ENCODE peak calls at places on chromosome 3, in five cellular contexts. One of them, this sample, is unnamed.

GRCh38 chr3:52388933-52389332 is 56.0 kb downstream of the SEMA3G start:
- DNase-seq in fibroblast of lung: no peak
- DNase-seq in tibial artery: no peak
- DNase-seq in A549: no peak
- DNase-seq in A673: no peak
- DNase-seq in this sample: no peak

GRCh38 chr3:121155023-121155422 is 247.0 kb downstream of the STXBP5L start:
- DNase-seq in tibial artery: no peak
- DNase-seq in A673: peak
- DNase-seq in A549: no peak
- DNase-seq in fibroblast of lung: no peak
- DNase-seq in this sample: no peak

GRCh38 chr3:72766866-72767265 is 81.4 kb downstream of the SHQ1 start:
- DNase-seq in tibial artery: no peak
- DNase-seq in fibroblast of lung: no peak
- DNase-seq in A673: no peak
- DNase-seq in A549: no peak
- DNase-seq in this sample: no peak

GRCh38 chr3:87765256-87765655 is 293.5 kb downstream of the CGGBP1 start:
- DNase-seq in tibial artery: no peak
- DNase-seq in A673: no peak
- DNase-seq in fibroblast of lung: no peak
- DNase-seq in A549: no peak
- DNase-seq in this sample: no peak

GRCh38 chr3:183038764-183039163 is 58.4 kb upstream of the DCUN1D1 start:
- DNase-seq in A673: no peak
- DNase-seq in fibroblast of lung: no peak
- DNase-seq in tibial artery: no peak
- DNase-seq in A549: no peak
- DNase-seq in this sample: no peak

GRCh38 chr3:28587723-28588122 is 239.1 kb upstream of the AZI2 start:
- DNase-seq in tibial artery: no peak
- DNase-seq in A549: no peak
- DNase-seq in A673: no peak
- DNase-seq in fibroblast of lung: no peak
- DNase-seq in this sample: no peak

GRCh38 chr3:131222599-131222998 is 159.0 kb upstream of the NUDT16 start:
- DNase-seq in tibial artery: no peak
- DNase-seq in A673: no peak
- DNase-seq in fibroblast of lung: no peak
- DNase-seq in A549: no peak
- DNase-seq in this sample: no peak

GRCh38 chr3:166283856-166284255 is 446.6 kb upstream of the BCHE start:
- DNase-seq in A549: no peak
- DNase-seq in tibial artery: no peak
- DNase-seq in fibroblast of lung: peak
- DNase-seq in A673: no peak
- DNase-seq in this sample: peak

GRCh38 chr3:194225988-194226663 is 90.2 kb downstream of the HES1 start:
- DNase-seq in A673: no peak
- DNase-seq in tibial artery: no peak
- DNase-seq in fibroblast of lung: no peak
- DNase-seq in A549: no peak
- DNase-seq in this sample: no peak

GRCh38 chr3:148439254-148439822 is 258.4 kb upstream of the AGTR1 start:
- DNase-seq in A549: no peak
- DNase-seq in A673: no peak
- DNase-seq in tibial artery: no peak
- DNase-seq in fibroblast of lung: no peak
- DNase-seq in this sample: no peak

GRCh38 chr3:61645148-61645547 is 83.8 kb downstream of the PTPRG start:
- DNase-seq in tibial artery: no peak
- DNase-seq in A549: peak
- DNase-seq in A673: no peak
- DNase-seq in fibroblast of lung: no peak
- DNase-seq in this sample: no peak

GRCh38 chr3:41267975-41268640 is 68.8 kb downstream of the CTNNB1 start:
- DNase-seq in A673: no peak
- DNase-seq in fibroblast of lung: peak
- DNase-seq in A549: peak
- DNase-seq in tibial artery: no peak
- DNase-seq in this sample: peak

GRCh38 chr3:112637700-112638099 is 3.2 kb downstream of the CCDC80 start:
- DNase-seq in tibial artery: no peak
- DNase-seq in A673: no peak
- DNase-seq in fibroblast of lung: no peak
- DNase-seq in A549: no peak
- DNase-seq in this sample: no peak

DNA sequence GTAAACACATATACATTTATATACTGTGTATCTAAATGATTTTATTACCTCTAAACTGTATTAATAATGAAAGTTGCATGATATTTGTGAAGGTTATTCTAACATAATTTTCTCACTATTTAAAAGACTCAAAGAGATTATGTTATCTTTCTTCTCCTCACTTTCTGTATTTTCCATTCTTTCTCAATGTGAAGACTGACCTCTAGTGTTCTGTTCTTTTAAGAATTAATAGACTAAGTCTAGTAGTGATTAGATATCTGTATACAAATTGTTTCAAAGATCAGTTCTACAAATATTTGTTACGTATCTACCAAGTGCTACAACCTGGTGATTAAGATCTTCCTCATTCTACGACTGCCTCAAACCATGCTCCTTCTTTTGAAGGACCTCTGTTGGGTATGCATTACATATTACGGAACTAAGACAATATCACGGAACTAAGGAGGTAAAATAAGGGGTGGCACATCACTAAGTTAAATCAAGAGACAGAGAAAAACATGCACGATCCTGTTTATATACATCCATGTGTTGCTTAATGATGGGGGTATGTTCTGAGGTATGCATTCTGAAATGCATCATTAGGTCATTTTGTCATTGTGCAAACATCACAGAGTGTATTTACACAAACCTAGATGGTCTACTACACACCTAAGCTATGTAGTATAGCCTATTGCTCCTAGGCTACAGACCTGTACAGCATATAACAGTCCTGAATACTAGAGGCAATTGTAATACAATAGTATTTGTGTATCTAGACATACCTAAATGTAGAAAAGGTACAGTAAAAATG is 161.5 kb upstream of the KBTBD8 start:
- DNase-seq in fibroblast of lung: peak
- DNase-seq in A673: peak
- DNase-seq in tibial artery: no peak
- DNase-seq in A549: no peak
- DNase-seq in this sample: no peak
- TF ChIP-seq CTCF in fibroblast of lung: peak
- TF ChIP-seq CTCF in A673: peak
- TF ChIP-seq CTCF in tibial artery: peak
- TF ChIP-seq CTCF in A549: peak
- TF ChIP-seq CTCF in this sample: no peak

GRCh38 chr3:4711680-4711992 is 218.5 kb downstream of the ITPR1 start:
- DNase-seq in tibial artery: no peak
- DNase-seq in A549: no peak
- DNase-seq in A673: no peak
- DNase-seq in fibroblast of lung: no peak
- DNase-seq in this sample: no peak
- H3K4me3 ChIP-seq in tibial artery: no peak
- H3K4me3 ChIP-seq in A549: no peak
- H3K4me3 ChIP-seq in A673: no peak
- H3K4me3 ChIP-seq in fibroblast of lung: no peak
- H3K4me3 ChIP-seq in this sample: no peak

DNA sequence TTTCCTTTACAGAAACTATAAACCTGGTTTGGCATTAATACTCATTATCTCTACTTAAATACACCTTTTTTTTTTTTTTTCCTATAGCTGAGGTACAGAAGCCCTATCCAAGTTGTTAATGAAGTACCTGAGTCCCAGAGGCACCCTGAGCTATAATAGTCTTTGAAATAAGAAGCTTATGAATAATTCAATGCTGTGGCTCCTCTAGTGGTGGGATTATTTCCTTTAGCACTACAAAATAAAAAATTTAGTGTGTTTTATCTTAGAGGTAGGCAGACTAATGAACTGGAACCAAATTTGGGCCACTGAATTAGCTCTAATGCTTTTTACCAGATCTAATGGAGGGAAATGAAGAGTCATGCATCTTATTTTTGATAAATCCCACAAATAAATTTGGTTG is 611.9 kb downstream of the EDEM1 start:
- DNase-seq in tibial artery: no peak
- DNase-seq in fibroblast of lung: no peak
- DNase-seq in A549: no peak
- DNase-seq in A673: peak
- DNase-seq in this sample: no peak
- TF ChIP-seq CTCF in tibial artery: no peak
- TF ChIP-seq CTCF in fibroblast of lung: no peak
- TF ChIP-seq CTCF in A549: no peak
- TF ChIP-seq CTCF in A673: peak
- TF ChIP-seq CTCF in this sample: no peak

DNA sequence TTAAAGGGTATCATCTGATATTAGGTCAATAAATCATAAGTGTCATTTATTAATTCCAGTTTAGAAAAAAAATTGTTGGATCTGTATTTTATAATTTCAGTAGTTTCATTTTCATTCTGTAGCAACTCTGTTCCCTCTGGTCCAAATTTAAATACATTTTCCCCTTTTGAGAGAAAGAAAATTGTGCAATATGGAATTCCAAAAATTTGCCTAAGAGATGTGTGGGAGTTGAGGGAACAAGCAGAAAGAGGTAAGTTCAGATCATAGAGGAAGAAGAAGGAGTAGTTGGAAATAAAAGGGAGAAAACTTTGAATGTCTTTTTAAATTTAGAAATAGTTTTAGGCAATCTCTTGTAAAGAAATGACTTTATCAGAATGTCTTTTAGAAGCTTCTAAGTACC is 48.9 kb upstream of the MME start:
- DNase-seq in A549: no peak
- DNase-seq in A673: peak
- DNase-seq in tibial artery: no peak
- DNase-seq in fibroblast of lung: peak
- DNase-seq in this sample: peak
- H3K4me3 ChIP-seq in A549: no peak
- H3K4me3 ChIP-seq in A673: no peak
- H3K4me3 ChIP-seq in tibial artery: no peak
- H3K4me3 ChIP-seq in fibroblast of lung: no peak
- H3K4me3 ChIP-seq in this sample: no peak

DNA sequence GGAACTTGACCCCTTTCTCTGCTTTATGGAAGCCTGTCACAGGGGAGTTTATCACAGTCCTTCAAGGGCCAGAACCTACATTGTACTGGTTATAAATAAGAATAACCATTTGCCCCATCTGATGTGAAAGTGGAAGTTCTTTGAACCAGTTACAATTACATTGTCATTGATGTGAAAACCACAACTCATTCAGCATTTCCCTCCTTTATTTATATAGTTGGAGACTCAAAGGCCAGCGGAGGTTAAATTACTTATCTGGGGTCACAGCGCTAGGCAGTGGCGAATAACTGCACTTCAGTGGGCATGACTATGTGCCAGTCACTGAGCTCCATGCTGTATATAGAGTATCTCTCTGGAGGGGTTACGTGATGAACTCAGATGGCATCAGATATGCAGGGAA is 60.6 kb upstream of the TBC1D5 start:
- DNase-seq in tibial artery: no peak
- DNase-seq in fibroblast of lung: no peak
- DNase-seq in A673: no peak
- DNase-seq in A549: no peak
- DNase-seq in this sample: no peak
- TF ChIP-seq CTCF in tibial artery: no peak
- TF ChIP-seq CTCF in fibroblast of lung: no peak
- TF ChIP-seq CTCF in A673: no peak
- TF ChIP-seq CTCF in A549: no peak
- TF ChIP-seq CTCF in this sample: no peak

GRCh38 chr3:14019459-14019858 is 105.2 kb downstream of the CHCHD4 start:
- DNase-seq in fibroblast of lung: no peak
- DNase-seq in A549: no peak
- DNase-seq in tibial artery: no peak
- DNase-seq in A673: no peak
- DNase-seq in this sample: no peak

DNA sequence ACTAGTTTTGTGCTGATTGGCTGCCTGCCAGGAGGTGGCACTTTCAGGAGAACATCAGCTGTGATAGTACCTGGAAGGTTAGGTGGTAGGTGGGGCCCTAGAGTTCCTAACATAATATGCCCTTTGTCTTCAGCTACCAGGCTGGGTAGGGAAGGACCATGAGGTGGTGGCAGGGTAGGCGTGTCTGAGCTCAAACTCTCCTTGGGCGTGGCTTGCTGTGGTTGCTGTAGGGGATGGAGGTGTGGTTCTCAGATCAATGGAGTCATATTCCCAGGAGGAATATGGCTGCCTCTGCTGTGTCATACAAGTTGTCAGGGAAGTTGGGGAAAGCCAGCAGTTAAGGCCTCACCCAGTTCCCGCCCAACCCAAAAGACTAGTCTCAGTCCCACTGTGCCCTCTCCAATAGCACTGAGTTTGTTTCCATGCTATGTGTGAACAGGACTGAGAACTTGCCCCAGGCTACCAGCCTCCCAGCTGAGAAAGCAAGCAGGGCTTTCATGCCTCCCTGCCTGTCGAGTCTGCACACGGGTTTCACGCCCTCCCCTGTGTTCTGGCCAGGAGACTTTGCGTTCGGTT is 107.7 kb downstream of the CHCHD4 start:
- DNase-seq in fibroblast of lung: no peak
- DNase-seq in A673: peak
- DNase-seq in tibial artery: no peak
- DNase-seq in A549: no peak
- DNase-seq in this sample: no peak
- H3K4me3 ChIP-seq in fibroblast of lung: no peak
- H3K4me3 ChIP-seq in A673: no peak
- H3K4me3 ChIP-seq in tibial artery: no peak
- H3K4me3 ChIP-seq in A549: no peak
- H3K4me3 ChIP-seq in this sample: no peak

GRCh38 chr3:196694202-196694638 is 17.8 kb downstream of the CEP19 start:
- DNase-seq in tibial artery: no peak
- DNase-seq in A673: peak
- DNase-seq in A549: peak
- DNase-seq in fibroblast of lung: peak
- DNase-seq in this sample: no peak
- TF ChIP-seq CTCF in tibial artery: no peak
- TF ChIP-seq CTCF in A673: peak
- TF ChIP-seq CTCF in A549: no peak
- TF ChIP-seq CTCF in fibroblast of lung: peak
- TF ChIP-seq CTCF in this sample: no peak

DNA sequence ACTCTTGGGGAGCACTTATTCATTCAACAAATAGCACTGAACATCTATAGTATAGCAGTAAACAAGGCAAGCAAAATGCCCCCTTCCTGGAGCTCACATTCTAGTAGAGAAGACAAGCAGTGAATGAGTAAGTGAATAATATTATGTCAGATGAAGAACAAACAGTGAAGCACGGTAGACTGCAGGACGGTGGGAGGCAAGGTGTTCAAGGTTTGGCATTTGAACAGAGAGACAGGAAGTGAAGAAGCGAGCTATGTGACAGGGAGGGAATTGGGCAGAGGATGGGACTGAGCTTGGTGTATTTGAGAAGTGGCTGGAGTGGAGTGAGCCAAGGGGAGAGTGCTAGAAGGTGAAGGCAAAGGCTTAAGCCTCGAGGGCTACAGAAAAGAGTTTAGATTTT is 1.4 kb downstream of the CRELD1 start:
- DNase-seq in A549: no peak
- DNase-seq in A673: no peak
- DNase-seq in fibroblast of lung: no peak
- DNase-seq in tibial artery: no peak
- DNase-seq in this sample: no peak
- H3K4me3 ChIP-seq in A549: peak
- H3K4me3 ChIP-seq in A673: peak
- H3K4me3 ChIP-seq in fibroblast of lung: no peak
- H3K4me3 ChIP-seq in tibial artery: peak
- H3K4me3 ChIP-seq in this sample: peak

This sample was measured in AG04449.